ENCODE peak calls at places on chromosomes 1 and 21, in ten cellular contexts. X is AG04450; A is left ventricle myocardium inferior; S is SHP77; P is ecto neural progenitor cell; T is BJ; M is glutamatergic neuron; H is activated CD4-positive, alpha-beta T cell treated with anti-CD3 and anti-CD28 coated beads, Interleukin-2, amount 10 ng/mL, durations not matched to agents 7 days and 5 days; K is NCI-H1417 treated with DMSO at 0.1 percent for 48 hours; W is naive thymus-derived CD8-positive, alpha-beta T cell. Q is an unnamed sample.

GRCh38 chr1:79128726-79129125 is 122.2 kb upstream of the ADGRL4 start:
- DNase-seq in X (peak), K (no peak), H (no peak), S (no peak), A (no peak), P (no peak), T (peak), W (no peak), M (no peak), Q (no peak)

GRCh38 chr1:14913475-14914155 is 239.9 kb upstream of the TMEM51 start:
- DNase-seq in W (no peak), T (no peak), A (no peak), K (peak), M (no peak), X (no peak), H (no peak), P (no peak), S (peak), Q (no peak)

GRCh38 chr1:16254263-16254948 is 17.4 kb upstream of the CPLANE2 start:
- DNase-seq in M (no peak), P (no peak), X (no peak), S (no peak), K (no peak), A (no peak), W (no peak), T (no peak), H (no peak), Q (no peak)

GRCh38 chr1:206469933-206470691 is at the start of gene IKBKE:
- DNase-seq in W (peak), P (peak), H (peak), S (peak), K (no peak), M (no peak), T (no peak), X (peak), A (no peak), Q (peak)

GRCh38 chr1:243580072-243580471 is 270.0 kb downstream of the AKT3 start:
- DNase-seq in A (no peak), T (no peak), M (no peak), P (no peak), H (no peak), X (no peak), K (no peak), W (no peak), S (no peak), Q (no peak)

GRCh38 chr1:198304431-198304830 is 147.6 kb downstream of the NEK7 start:
- DNase-seq in K (no peak), X (no peak), A (no peak), S (no peak), W (no peak), P (no peak), M (no peak), H (no peak), T (no peak), Q (no peak)

GRCh38 chr1:169390303-169390702 is 22.3 kb downstream of the BLZF1 start:
- DNase-seq in K (no peak), A (no peak), X (no peak), H (no peak), T (no peak), P (no peak), M (no peak), S (no peak), W (no peak), Q (no peak)

GRCh38 chr1:103960045-103960444 is 210.3 kb downstream of the AMY1C start:
- DNase-seq in T (no peak), P (no peak), W (no peak), S (no peak), H (no peak), K (no peak), A (no peak), M (no peak), X (no peak), Q (no peak)

GRCh38 chr21:31772674-31773555 is 41.0 kb upstream of the SCAF4 start:
- DNase-seq in A (no peak), S (no peak), W (no peak), H (no peak), P (no peak), T (no peak), M (no peak), X (no peak), K (no peak), Q (no peak)

GRCh38 chr1:163670980-163671757 is 349.4 kb downstream of the NUF2 start:
- DNase-seq in H (no peak), W (no peak), P (no peak), K (no peak), A (no peak), M (no peak), S (no peak), X (no peak), T (no peak), Q (no peak)

GRCh38 chr1:200364121-200364759 is 45.6 kb downstream of the ZNF281 start:
- DNase-seq in P (no peak), T (no peak), M (no peak), A (no peak), H (no peak), S (no peak), K (no peak), X (no peak), W (no peak), Q (no peak)

GRCh38 chr1:241531195-241532172 is 694 bp upstream of the KMO start:
- DNase-seq in M (no peak), S (peak), K (peak), P (no peak), X (peak), A (no peak), T (peak), W (peak), H (no peak), Q (peak)

GRCh38 chr1:108082741-108083562 is 117.2 kb downstream of the SLC25A24 start:
- DNase-seq in K (no peak), P (no peak), W (no peak), A (no peak), X (no peak), T (no peak), H (no peak), M (no peak), S (peak), Q (peak)

GRCh38 chr1:17885663-17886062 is 130.5 kb downstream of the ACTL8 start:
- DNase-seq in K (no peak), P (no peak), H (no peak), W (no peak), T (no peak), M (no peak), S (no peak), A (no peak), X (no peak), Q (no peak)

GRCh38 chr1:74767490-74767889 is 34.5 kb downstream of the TYW3 start:
- DNase-seq in S (no peak), M (no peak), P (no peak), A (no peak), K (no peak), X (no peak), H (no peak), W (no peak), T (no peak), Q (no peak)

GRCh38 chr1:158067651-158068050 is 74.2 kb downstream of the KIRREL1 start:
- DNase-seq in W (no peak), K (no peak), P (no peak), X (no peak), M (no peak), A (no peak), T (peak), S (no peak), H (no peak), Q (no peak)

GRCh38 chr1:30782361-30783243 is 25.0 kb upstream of the LAPTM5 start:
- DNase-seq in H (peak), X (no peak), T (no peak), K (no peak), S (peak), W (peak), M (peak), P (peak), A (peak), Q (peak)

GRCh38 chr1:215002471-215002870 is 80.1 kb upstream of the KCNK2 start:
- DNase-seq in W (no peak), H (no peak), T (peak), X (no peak), A (no peak), M (no peak), P (no peak), K (no peak), S (no peak), Q (no peak)

GRCh38 chr1:14623090-14623489 is 24.6 kb downstream of the KAZN start:
- DNase-seq in S (no peak), A (no peak), X (no peak), H (no peak), T (no peak), M (no peak), W (no peak), P (no peak), K (no peak), Q (no peak)

GRCh38 chr1:112841825-112842224 is 114.2 kb downstream of the SLC16A1 start:
- DNase-seq in A (no peak), T (no peak), W (no peak), S (no peak), X (no peak), K (no peak), H (no peak), P (no peak), M (no peak), Q (no peak)

GRCh38 chr1:202806845-202807366 is 1.3 kb downstream of the KDM5B start:
- DNase-seq in K (no peak), P (peak), W (peak), A (peak), T (no peak), M (peak), S (no peak), X (no peak), H (peak), Q (peak)

GRCh38 chr1:112995890-112996289 is 39.9 kb upstream of the SLC16A1 start:
- DNase-seq in W (no peak), H (no peak), T (no peak), X (no peak), S (no peak), M (no peak), K (no peak), A (no peak), P (no peak), Q (no peak)